ENCODE peak calls at places on chromosomes 16 and 17, in six cellular contexts. H is HCT116, J is endodermal cell, U is spleen, D is pancreas, K is fibroblast of lung. T is an unnamed sample.

GRCh38 chr17:32931686-32932085 is 3.7 kb downstream of the TMEM98 start:
- DNase-seq in U (no peak), D (no peak), J (no peak), K (peak; percentile 65), H (no peak), T (no peak)

GRCh38 chr17:42809250-42809649 is 10.6 kb downstream of the CNTD1 start:
- DNase-seq in J (no peak), K (peak; percentile 85), H (no peak), D (no peak), U (no peak), T (no peak)

GRCh38 chr16:56742030-56742984 is 12.4 kb downstream of the NUP93 start:
- DNase-seq in K (peak; percentile 91), D (no peak), U (no peak), J (no peak), H (peak; percentile 22), T (no peak)

GRCh38 chr16:63720848-63721247 is 1401.0 kb downstream of the CDH11 start:
- DNase-seq in U (no peak), J (no peak), D (no peak), K (no peak), H (no peak), T (no peak)

GRCh38 chr16:31471241-31471874 is 594 bp upstream of the TGFB1I1 start:
- DNase-seq in K (no peak), D (no peak), J (no peak), U (no peak), H (no peak), T (no peak)

GRCh38 chr17:81863833-81864768 is 3.8 kb upstream of the P4HB start:
- DNase-seq in J (peak; percentile 83), D (no peak), K (no peak), H (no peak), U (no peak), T (no peak)

GRCh38 chr16:67278773-67279295 is 498 bp upstream of the PLEKHG4 start:
- DNase-seq in J (peak; percentile 73), U (no peak), D (no peak), H (no peak), K (no peak), T (peak; percentile 34)

GRCh38 chr17:49565948-49566491 is 9.7 kb upstream of the NXPH3 start:
- DNase-seq in D (peak; percentile 65), J (no peak), U (peak; percentile 58), H (no peak), K (peak; percentile 5), T (peak; percentile 18)

GRCh38 chr17:7352559-7352889 is 562 bp downstream of the KCTD11 start:
- DNase-seq in H (no peak), U (no peak), K (no peak), J (no peak), D (no peak), T (no peak)

GRCh38 chr17:53765609-53766008 is 57.1 kb upstream of the KIF2B start:
- DNase-seq in K (no peak), D (no peak), U (no peak), J (no peak), H (no peak), T (no peak)

GRCh38 chr16:67666538-67667433 is at the start of the genes C16orf86 and ENKD1:
- DNase-seq in U (peak; percentile 97), K (peak; percentile 52), H (peak; percentile 32), J (peak; percentile 94), D (peak; percentile 90), T (peak; percentile 93)

GRCh38 chr16:57167951-57168350 is 17.9 kb downstream of the PSME3IP1 start:
- DNase-seq in U (no peak), J (no peak), K (peak; percentile 77), H (peak; percentile 36), D (no peak), T (no peak)

GRCh38 chr17:17772231-17772630 is 64.6 kb downstream of the SREBF1 start:
- DNase-seq in J (no peak), K (no peak), D (no peak), U (no peak), H (no peak), T (no peak)

GRCh38 chr16:49024016-49024415 is 257.6 kb downstream of the CBLN1 start:
- DNase-seq in J (no peak), H (no peak), D (no peak), K (no peak), U (no peak), T (no peak)

DNA sequence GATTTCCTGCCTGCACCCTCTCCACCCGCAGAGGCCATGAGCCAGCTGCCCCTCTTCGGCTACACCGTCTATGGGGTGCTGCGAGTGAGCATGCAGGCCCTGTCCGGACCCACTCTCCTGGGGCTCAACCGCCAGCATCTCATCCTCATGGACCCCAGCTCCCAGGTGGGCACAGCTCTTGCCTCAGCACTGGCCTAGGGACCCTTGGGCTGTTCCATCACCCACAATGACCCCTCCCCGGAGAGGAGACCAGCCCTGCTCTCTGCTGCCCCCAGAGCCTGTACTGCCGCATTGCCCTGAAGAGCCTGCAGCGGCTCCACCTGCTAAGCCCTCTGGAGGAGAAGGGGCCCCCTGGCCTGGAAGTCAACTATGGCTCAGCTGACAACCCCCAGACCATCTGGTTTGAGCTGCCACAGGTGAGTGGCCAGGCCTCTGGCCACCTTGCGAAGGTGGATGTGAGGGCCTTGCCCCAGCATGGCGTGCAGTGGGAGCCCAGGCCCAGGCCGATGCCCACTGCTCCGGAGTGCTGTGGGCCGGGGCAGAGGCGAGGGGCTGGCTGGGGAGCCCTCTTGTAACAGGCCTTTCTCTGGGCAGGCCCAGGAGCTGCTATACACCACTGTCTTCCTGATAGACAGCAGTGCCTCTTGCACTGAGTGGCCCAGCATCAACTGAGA is 7.3 kb upstream of the SMIM5 start:
- DNase-seq in K (no peak), U (no peak), H (no peak), D (no peak), J (peak; percentile 95), T (peak; percentile 72)
- TF ChIP-seq CTCF in K (peak; percentile 41), U (no peak), H (peak; percentile 99), D (peak; percentile 38), J (peak; percentile 89), T (peak; percentile 83)

GRCh38 chr17:64048805-64049204 is 28.4 kb upstream of the ICAM2 start:
- DNase-seq in H (no peak), J (no peak), D (no peak), U (no peak), K (no peak), T (no peak)
- H3K4me3 ChIP-seq in H (no peak overlapping the region), J (no peak overlapping the region), D (no peak overlapping the region), U (no peak overlapping the region), K (no peak overlapping the region), T (no peak overlapping the region)

DNA sequence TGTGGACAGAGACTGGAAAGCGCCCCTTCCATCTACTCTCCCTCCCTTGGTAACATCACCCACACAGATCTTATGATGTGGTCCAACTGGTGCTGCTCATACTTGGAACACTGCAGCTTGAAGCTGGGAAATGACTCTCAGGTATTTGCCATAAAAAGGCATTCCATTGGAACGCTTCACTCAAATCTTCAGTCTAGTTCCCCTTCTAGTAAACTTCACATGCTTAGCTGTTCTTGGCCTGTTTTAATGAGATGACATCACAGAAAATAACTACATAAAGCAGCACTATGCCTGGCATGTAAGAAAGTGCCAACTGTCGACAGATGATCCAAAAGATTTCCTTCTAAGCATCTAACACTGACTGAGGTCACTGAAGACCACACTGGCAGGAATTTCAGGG is 9.3 kb downstream of the ZNF263 start:
- DNase-seq in U (no peak), J (no peak), K (peak; percentile 58), H (no peak), D (no peak), T (no peak)
- H3K9me3 ChIP-seq in U (peaks cover 21% of the 10 kb centered on the region), J (peaks cover 76% of the 10 kb centered on the region), K (peaks cover 23% of the 10 kb centered on the region), H (peaks cover 33% of the 10 kb centered on the region), D (peaks cover 11% of the 10 kb centered on the region), T (peaks cover 10% of the 10 kb centered on the region)

DNA sequence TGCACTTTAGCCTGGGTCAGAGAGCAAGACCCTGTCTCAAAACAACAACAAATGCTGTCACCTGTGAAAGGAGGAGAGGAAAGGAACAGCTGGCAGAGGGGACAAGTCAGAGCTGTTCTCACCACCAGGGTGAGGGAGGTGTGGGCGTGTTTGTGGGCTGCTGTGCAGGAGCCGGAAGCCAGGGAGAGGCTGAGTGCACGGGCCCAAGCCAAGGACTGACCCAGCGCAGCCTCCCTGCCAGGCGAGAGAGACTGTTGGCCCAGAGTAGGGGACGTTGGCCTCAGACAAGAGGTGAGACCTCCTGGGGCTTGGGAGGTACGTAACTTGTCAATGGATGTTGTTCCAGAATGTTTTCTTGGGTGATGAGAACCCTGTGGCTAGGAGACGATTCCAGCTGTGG is 10.7 kb downstream of the SPNS2 start:
- DNase-seq in K (no peak), J (no peak), U (peak; percentile 85), D (no peak), H (no peak), T (no peak)
- TF ChIP-seq CTCF in K (no peak), J (peak; percentile 14), U (no peak), D (no peak), H (no peak), T (no peak)

GRCh38 chr16:87101903-87102302 is 215.3 kb downstream of the C16orf95 start:
- DNase-seq in H (no peak), U (no peak), D (peak; percentile 22), K (peak; percentile 75), J (no peak), T (no peak)
- H3K4me3 ChIP-seq in H (no peak overlapping the region), U (no peak overlapping the region), D (no peak overlapping the region), K (no peak overlapping the region), J (no peak overlapping the region), T (no peak overlapping the region)

GRCh38 chr16:62678796-62679195 is 642.6 kb upstream of the CDH8 start:
- DNase-seq in D (no peak), J (no peak), H (no peak), U (no peak), K (no peak), T (no peak)
- H3K9me3 ChIP-seq in D (no peaks in the 10 kb centered on the region), J (peaks cover 59% of the 10 kb centered on the region), H (peaks cover 14% of the 10 kb centered on the region), U (no peaks in the 10 kb centered on the region), K (no peaks in the 10 kb centered on the region), T (no peaks in the 10 kb centered on the region)

DNA sequence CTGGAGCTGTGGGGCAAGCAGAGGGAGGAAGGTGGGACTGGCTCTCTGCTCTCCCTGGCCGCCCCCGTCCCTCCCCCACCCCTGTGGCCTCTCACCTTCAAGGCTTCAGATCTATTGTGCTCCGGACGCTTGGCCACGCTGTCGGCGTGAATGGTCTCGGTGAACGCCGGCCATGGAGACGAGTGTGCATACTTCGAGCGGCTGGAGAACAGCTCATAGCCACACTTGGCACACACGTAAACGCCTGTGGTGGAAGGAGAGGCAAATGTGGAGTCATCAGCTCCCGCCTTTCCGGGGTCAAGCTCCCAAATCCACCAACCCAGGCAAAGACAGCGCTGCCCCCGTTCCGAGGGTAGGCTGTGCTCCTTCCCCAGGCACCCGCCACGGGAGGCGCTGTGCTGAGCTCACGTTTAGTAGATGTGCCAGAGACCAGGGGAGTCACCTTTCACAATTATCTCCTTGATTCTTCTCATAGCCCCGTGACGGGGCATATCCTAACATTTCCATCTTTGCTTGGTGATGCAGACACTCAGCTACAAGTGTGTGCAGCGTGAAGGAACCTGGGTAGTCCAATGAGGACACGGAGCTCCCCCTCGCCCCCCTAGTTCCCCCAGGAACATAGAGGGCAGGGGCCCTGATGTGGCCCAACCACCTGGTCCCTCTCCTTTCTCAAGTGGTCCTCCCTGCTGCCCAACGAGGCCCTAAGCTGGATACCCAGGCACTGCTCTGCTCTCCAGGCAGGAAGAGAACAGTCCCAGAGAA is 1.7 kb downstream of the MSRB1 start:
- DNase-seq in K (peak; percentile 96), J (peak; percentile 89), D (peak; percentile 68), H (no peak), U (no peak), T (no peak)
- TF ChIP-seq CTCF in K (no peak), J (peak; percentile 67), D (peak; percentile 22), H (peak; percentile 2), U (no peak), T (peak; percentile 23)